ENCODE peak calls at places on chromosome 4, in ten cellular contexts. E is GM23338, G is hepatocyte, N is GM23248, M is OCI-LY7, I is PC-9, Q is SK-N-SH, K is MM.1S, W is PC-3, A is HCT116. J is an unnamed sample. For H3K9me2 and H3K4me1, the result is how much of the 10 kb centered on the place peaks cover.

GRCh38 chr4:87092389-87093141 is 127.9 kb downstream of the KLHL8 start:
- DNase-seq in E (no peak), G (peak), N (peak), M (peak), I (peak), Q (peak), K (no peak), W (peak), A (peak), J (no peak)

GRCh38 chr4:175970734-175971133 is 94.9 kb upstream of the WDR17 start:
- DNase-seq in E (peak), G (no peak), N (no peak), M (no peak), I (no peak), Q (no peak), K (no peak), W (no peak), A (no peak), J (no peak)

GRCh38 chr4:110916505-110916904 is 293.6 kb upstream of the PITX2 start:
- DNase-seq in E (no peak), G (no peak), N (no peak), M (no peak), I (no peak), Q (no peak), K (no peak), W (no peak), A (no peak), J (no peak)

GRCh38 chr4:7021930-7022658 is 21.1 kb upstream of the TADA2B start:
- DNase-seq in E (no peak), G (peak), N (peak), M (no peak), I (peak), Q (no peak), K (no peak), W (peak), A (no peak), J (no peak)

GRCh38 chr4:7798215-7798995 is 141.3 kb downstream of the AFAP1 start:
- DNase-seq in E (no peak), G (no peak), N (peak), M (peak), I (no peak), Q (no peak), K (no peak), W (peak), A (peak), J (no peak)

GRCh38 chr4:52853351-52853750 is 8.8 kb upstream of the RASL11B start:
- DNase-seq in E (no peak), G (no peak), N (peak), M (no peak), I (no peak), Q (no peak), K (no peak), W (no peak), A (no peak), J (no peak)

GRCh38 chr4:182207806-182208483 is 35.3 kb upstream of the TENM3 start:
- DNase-seq in E (peak), G (peak), N (peak), M (no peak), I (no peak), Q (no peak), K (no peak), W (peak), A (no peak), J (no peak)

GRCh38 chr4:6442555-6442954 is 29.9 kb downstream of the PPP2R2C start:
- DNase-seq in E (no peak), G (no peak), N (no peak), M (no peak), I (no peak), Q (no peak), K (no peak), W (no peak), A (no peak), J (no peak)

GRCh38 chr4:176185068-176185467 is 10.3 kb downstream of the SPATA4 start:
- DNase-seq in E (no peak), G (no peak), N (peak), M (no peak), I (no peak), Q (no peak), K (no peak), W (peak), A (no peak), J (no peak)

GRCh38 chr4:64489628-64490027 is 80.4 kb upstream of the TECRL start:
- DNase-seq in E (no peak), G (no peak), N (no peak), M (no peak), I (no peak), Q (no peak), K (no peak), W (no peak), A (no peak), J (no peak)

GRCh38 chr4:89283975-89284556 is 23.5 kb downstream of the GPRIN3 start:
- DNase-seq in E (no peak), G (no peak), N (no peak), M (no peak), I (no peak), Q (no peak), K (no peak), W (no peak), A (no peak), J (no peak)

GRCh38 chr4:122783301-122784215 is 43.1 kb upstream of the FGF2 start:
- DNase-seq in E (peak), G (peak), N (peak), M (no peak), I (peak), Q (no peak), K (no peak), W (peak), A (peak), J (no peak)

GRCh38 chr4:44869222-44869882 is 143.0 kb upstream of the GNPDA2 start:
- DNase-seq in E (peak), G (no peak), N (peak), M (no peak), I (no peak), Q (no peak), K (no peak), W (peak), A (no peak), J (no peak)

GRCh38 chr4:88533088-88533790 is 9.7 kb upstream of the PYURF start:
- DNase-seq in E (peak), G (no peak), N (peak), M (no peak), I (no peak), Q (no peak), K (no peak), W (peak), A (no peak), J (no peak)

GRCh38 chr4:83369825-83370639 is 35.4 kb upstream of the HPSE start:
- DNase-seq in E (no peak), G (peak), N (no peak), M (peak), I (no peak), Q (no peak), K (no peak), W (no peak), A (no peak), J (no peak)

GRCh38 chr4:74503580-74503979 is 58.6 kb downstream of the AREG start:
- DNase-seq in E (no peak), G (no peak), N (peak), M (no peak), I (no peak), Q (no peak), K (no peak), W (peak), A (no peak), J (no peak)

GRCh38 chr4:152613841-152614240 is 66.0 kb downstream of the TMEM154 start:
- DNase-seq in E (no peak), G (no peak), N (no peak), M (no peak), I (no peak), Q (no peak), K (no peak), W (no peak), A (no peak), J (no peak)

GRCh38 chr4:52840531-52841350 is 21.4 kb upstream of the RASL11B start:
- DNase-seq in E (peak), G (no peak), N (no peak), M (no peak), I (no peak), Q (no peak), K (no peak), W (peak), A (no peak), J (no peak)

GRCh38 chr4:168857546-168858314 is 152.3 kb downstream of the CBR4 start:
- DNase-seq in E (no peak), G (no peak), N (no peak), M (no peak), I (no peak), Q (no peak), K (no peak), W (no peak), A (no peak), J (no peak)

GRCh38 chr4:73704314-73705055 is 35.9 kb upstream of the CXCL8 start:
- DNase-seq in E (peak), G (peak), N (peak), M (no peak), I (peak), Q (no peak), K (no peak), W (peak), A (peak), J (no peak)

GRCh38 chr4:118994030-118994429 is 105.4 kb downstream of the SYNPO2 start:
- DNase-seq in E (no peak), G (no peak), N (no peak), M (no peak), I (no peak), Q (no peak), K (no peak), W (no peak), A (no peak), J (no peak)

GRCh38 chr4:118992149-118992548 is 103.5 kb downstream of the SYNPO2 start:
- DNase-seq in E (no peak), G (no peak), N (no peak), M (no peak), I (no peak), Q (no peak), K (no peak), W (no peak), A (no peak), J (no peak)

GRCh38 chr4:118995693-118996391 is 107.2 kb downstream of the SYNPO2 start:
- DNase-seq in E (no peak), G (no peak), N (no peak), M (no peak), I (no peak), Q (no peak), K (no peak), W (no peak), A (no peak), J (no peak)

GRCh38 chr4:118991686-118992085 is 103.0 kb downstream of the SYNPO2 start:
- DNase-seq in E (no peak), G (no peak), N (no peak), M (no peak), I (no peak), Q (no peak), K (no peak), W (no peak), A (no peak), J (peak)

GRCh38 chr4:118993329-118993728 is 104.7 kb downstream of the SYNPO2 start:
- DNase-seq in E (no peak), G (no peak), N (no peak), M (no peak), I (no peak), Q (no peak), K (no peak), W (no peak), A (no peak), J (no peak)
- H3K9me2 ChIP-seq in E (under half), G (under half), N (under half), M (under half), I (under half), Q (under half), K (under half), W (under half), A (under half), J (under half)

GRCh38 chr4:112704991-112705845 is 68.3 kb downstream of the LARP7 start:
- DNase-seq in E (peak), G (peak), N (peak), M (no peak), I (peak), Q (peak), K (no peak), W (peak), A (peak), J (no peak)

GRCh38 chr4:112702892-112703291 is 65.9 kb downstream of the LARP7 start:
- DNase-seq in E (no peak), G (no peak), N (peak), M (no peak), I (peak), Q (no peak), K (no peak), W (no peak), A (no peak), J (no peak)

GRCh38 chr4:112706840-112707207 is 69.9 kb downstream of the LARP7 start:
- DNase-seq in E (no peak), G (no peak), N (no peak), M (no peak), I (no peak), Q (no peak), K (no peak), W (no peak), A (no peak), J (no peak)

GRCh38 chr4:112700679-112701078 is 63.7 kb downstream of the LARP7 start:
- DNase-seq in E (no peak), G (no peak), N (no peak), M (no peak), I (no peak), Q (no peak), K (no peak), W (no peak), A (no peak), J (no peak)

GRCh38 chr4:112704322-112704721 is 67.4 kb downstream of the LARP7 start:
- DNase-seq in E (no peak), G (no peak), N (no peak), M (no peak), I (no peak), Q (no peak), K (no peak), W (no peak), A (no peak), J (no peak)
- H3K4me2 ChIP-seq in E (peak), G (no peak), N (no peak), M (no peak), I (no peak), Q (no peak), K (no peak), W (no peak), A (peak), J (no peak)

GRCh38 chr4:26080876-26081628 is 167.0 kb downstream of the SMIM20 start:
- DNase-seq in E (no peak), G (no peak), N (no peak), M (no peak), I (no peak), Q (no peak), K (no peak), W (no peak), A (no peak), J (no peak)
- H3K4me1 ChIP-seq in E (under half), G (under half), N (under half), M (under half), I (under half), Q (under half), K (under half), W (half or more), A (under half), J (under half)

DNA sequence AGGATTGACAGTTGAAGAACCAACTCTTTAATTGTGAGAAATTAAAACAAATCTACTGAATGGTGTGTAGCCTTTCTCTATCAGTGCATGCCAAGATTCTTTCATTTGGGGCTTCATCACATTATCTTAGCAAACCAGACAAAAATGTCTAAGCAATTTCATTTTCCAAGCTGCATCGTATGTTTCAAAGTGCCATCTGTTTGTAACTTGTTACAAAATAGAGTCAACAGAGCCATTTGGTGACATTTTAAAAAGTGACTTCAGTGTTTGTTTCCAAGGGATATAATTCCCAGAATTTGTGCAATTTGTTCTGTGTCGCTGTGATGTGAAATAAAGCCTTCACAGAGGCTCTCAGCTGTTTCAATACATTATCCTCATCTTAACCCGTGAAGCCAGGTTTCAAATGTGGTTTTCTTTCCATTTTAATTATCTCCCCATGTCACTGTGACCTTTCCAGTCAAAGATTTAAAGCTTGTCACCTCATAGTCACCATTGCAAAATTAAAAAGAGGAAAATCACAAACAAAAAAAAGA is 46.0 kb upstream of the C1QTNF7 start:
- DNase-seq in E (no peak), G (no peak), N (no peak), M (no peak), I (no peak), Q (no peak), K (no peak), W (no peak), A (no peak), J (no peak)
- H3K9me2 ChIP-seq in E (under half), G (under half), N (under half), M (under half), I (under half), Q (under half), K (under half), W (under half), A (under half), J (under half)

DNA sequence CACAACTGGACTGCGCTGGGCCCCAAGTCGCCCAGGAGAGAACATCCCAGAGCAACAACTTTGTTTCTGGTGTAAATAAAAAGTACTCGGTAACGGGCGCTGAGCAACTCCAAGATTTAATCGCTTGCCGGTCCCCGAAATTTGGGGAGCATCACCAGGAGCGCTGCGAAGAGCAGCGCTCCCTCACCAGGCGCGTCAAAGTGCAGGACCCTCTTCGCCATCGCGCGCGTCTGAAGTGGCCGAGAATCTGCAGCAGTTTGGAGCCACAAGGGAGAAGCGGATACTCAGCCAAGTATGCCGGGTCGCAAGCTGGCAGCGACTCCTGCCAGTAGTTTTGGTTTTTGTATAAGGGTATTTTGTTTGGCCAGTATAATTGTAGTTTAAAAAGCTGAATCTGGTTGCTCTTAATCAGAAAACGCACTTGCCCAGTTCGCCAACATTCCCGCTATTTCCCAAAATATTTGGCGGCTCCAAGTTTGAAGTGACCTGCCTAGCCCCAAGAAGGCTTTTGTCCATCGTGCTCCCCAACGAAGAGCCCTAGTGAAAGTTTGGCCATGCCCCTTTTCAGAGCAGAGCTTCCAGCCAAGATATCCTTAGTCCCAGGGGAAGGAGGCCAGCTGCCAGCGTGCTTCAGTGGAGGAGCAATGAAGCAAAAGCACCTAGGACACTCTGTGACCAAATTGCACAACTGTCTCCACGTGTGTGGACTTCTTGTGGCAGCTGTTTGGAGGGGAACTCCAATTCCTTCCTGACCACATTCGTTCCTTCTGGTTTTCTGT is 557 bp upstream of the KDR start:
- DNase-seq in E (peak), G (no peak), N (peak), M (no peak), I (no peak), Q (peak), K (no peak), W (no peak), A (no peak), J (peak)
- H3K4me2 ChIP-seq in E (peak), G (peak), N (peak), M (no peak), I (peak), Q (peak), K (peak), W (peak), A (no peak), J (no peak)